ENCODE peak calls at places on chromosomes 5 and 9, in five cellular contexts. K is GM23338, N is HCT116, J is MM.1S, L is neural progenitor cell. R is an unnamed sample.
A peak's percentile ranks its signal among the peaks of the same experiment; 100 is the strongest.

GRCh38 chr5:101679816-101680215 is 616.3 kb downstream of the SLCO4C1 start:
- DNase-seq in K (no peak), N (no peak), J (no peak), L (no peak), R (peak; percentile 69)

GRCh38 chr5:172637122-172637580 is 3.9 kb upstream of the NEURL1B start:
- DNase-seq in K (no peak), N (no peak), J (no peak), L (no peak), R (no peak)

GRCh38 chr9:128637656-128638055 is 19.0 kb downstream of the DYNC2I2 start:
- DNase-seq in K (no peak), N (no peak), J (no peak), L (no peak), R (no peak)

GRCh38 chr5:36177154-36177553 is 25.2 kb downstream of the SKP2 start:
- DNase-seq in K (no peak), N (no peak), J (peak; percentile 78), L (no peak), R (no peak)

GRCh38 chr5:51385214-51385613 is 2.0 kb downstream of the ISL1 start:
- DNase-seq in K (no peak), N (no peak), J (no peak), L (no peak), R (no peak)

GRCh38 chr5:1037123-1037670 is 28.6 kb downstream of the NKD2 start:
- DNase-seq in K (no peak), N (no peak), J (no peak), L (no peak), R (no peak)

GRCh38 chr9:130364619-130365322 is 80.0 kb upstream of the ASS1 start:
- DNase-seq in K (no peak), N (no peak), J (no peak), L (no peak), R (peak; percentile 43)

GRCh38 chr9:120715331-120715924 is 1.2 kb upstream of the MEGF9 start:
- DNase-seq in K (peak; percentile 78), N (no peak), J (no peak), L (peak; percentile 79), R (peak; percentile 89)

GRCh38 chr9:137397675-137398423 is 25.1 kb downstream of the EXD3 start:
- DNase-seq in K (no peak), N (no peak), J (no peak), L (peak; percentile 1), R (no peak)

DNA sequence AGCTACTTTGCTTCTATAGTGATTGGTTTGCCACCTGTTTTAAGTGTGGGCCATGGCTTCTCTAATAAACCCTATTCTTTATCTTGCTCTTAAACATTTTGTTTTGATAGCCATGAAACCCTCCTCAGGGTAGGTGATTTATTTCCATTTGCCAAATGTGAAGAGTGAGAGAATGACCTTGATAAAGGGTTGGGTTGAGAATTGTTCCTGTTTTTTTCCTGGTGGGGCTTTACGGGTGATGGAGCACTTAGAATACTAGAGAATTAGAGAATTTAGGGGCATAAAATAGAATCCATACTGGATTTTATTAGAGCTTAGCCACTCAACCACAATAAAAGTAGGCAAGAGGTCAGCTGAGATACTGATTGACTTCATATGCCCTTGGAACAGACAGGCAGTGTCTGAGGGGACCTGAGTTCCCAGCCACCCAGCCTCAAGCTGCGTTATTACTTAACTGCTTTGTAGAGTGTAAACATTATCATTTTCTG is 68.9 kb downstream of the COMMD10 start:
- DNase-seq in K (no peak), N (no peak), J (no peak), L (no peak), R (no peak)
- TF ChIP-seq EZH2 in K (no peak), N (no peak), J (no peak), L (no peak), R (no peak)

GRCh38 chr5:174094857-174095606 is 49.5 kb downstream of the NSG2 start:
- DNase-seq in K (no peak), N (no peak), J (no peak), L (no peak), R (no peak)
- H3K4me3 ChIP-seq in K (no peak overlapping the region), N (no peak overlapping the region), J (no peak overlapping the region), L (no peak overlapping the region), R (no peak overlapping the region)

GRCh38 chr5:67425514-67425913 is 228.9 kb upstream of the CD180 start:
- DNase-seq in K (no peak), N (no peak), J (no peak), L (no peak), R (no peak)
- TF ChIP-seq EZH2phosphoT487 in K (no peak), N (no peak), J (no peak), L (no peak), R (no peak)

GRCh38 chr5:79191457-79191856 is 44.5 kb upstream of the JMY start:
- DNase-seq in K (peak; percentile 46), N (no peak), J (no peak), L (peak; percentile 17), R (no peak)
- TF ChIP-seq EZH2 in K (no peak), N (no peak), J (no peak), L (no peak), R (no peak)

R was measured in GM23248.